ENCODE peak calls at places on chromosomes 12 and 14, in six cellular contexts. Z is CD8-positive, alpha-beta T cell; Y is transverse colon; W is A549; M is astrocyte of the cerebellum; U is AG04449. T is an unnamed sample.

GRCh38 chr12:121404734-121405133 is 4.8 kb downstream of the RNF34 start:
- DNase-seq in Z (no peak), Y (no peak), W (no peak), M (no peak), U (no peak), T (no peak)

GRCh38 chr12:24742378-24742777 is 206.5 kb downstream of the BCAT1 start:
- DNase-seq in Z (no peak), Y (peak), W (no peak), M (no peak), U (no peak), T (no peak)

GRCh38 chr14:98184467-98184866 is 1087.5 kb downstream of the BCL11B start:
- DNase-seq in Z (no peak), Y (no peak), W (no peak), M (no peak), U (no peak), T (no peak)

GRCh38 chr12:72288911-72289310 is 16.7 kb downstream of the TRHDE start:
- DNase-seq in Z (no peak), Y (no peak), W (no peak), M (no peak), U (no peak), T (no peak)

GRCh38 chr12:71456316-71456715 is 16.7 kb downstream of the LGR5 start:
- DNase-seq in Z (no peak), Y (no peak), W (no peak), M (no peak), U (no peak), T (no peak)

GRCh38 chr14:96098309-96098998 is 59.3 kb downstream of the C14orf132 start:
- DNase-seq in Z (no peak), Y (no peak), W (peak), M (peak), U (no peak), T (peak)

GRCh38 chr12:47082963-47083621 is 3.3 kb upstream of the AMIGO2 start:
- DNase-seq in Z (no peak), Y (no peak), W (peak), M (peak), U (peak), T (peak)

GRCh38 chr14:63893701-63894458 is 41.1 kb downstream of the SYNE2 start:
- DNase-seq in Z (no peak), Y (peak), W (peak), M (peak), U (peak), T (peak)

GRCh38 chr14:105416671-105417070 is 3.0 kb upstream of the MTA1 start:
- DNase-seq in Z (no peak), Y (no peak), W (no peak), M (no peak), U (no peak), T (no peak)

GRCh38 chr14:105419055-105419304 is 647 bp upstream of the MTA1 start:
- DNase-seq in Z (no peak), Y (no peak), W (no peak), M (no peak), U (no peak), T (no peak)

GRCh38 chr14:105420141-105420975 is 731 bp downstream of the MTA1 start:
- DNase-seq in Z (no peak), Y (no peak), W (no peak), M (no peak), U (no peak), T (no peak)

GRCh38 chr14:105419305-105420091 is at the start of gene MTA1:
- DNase-seq in Z (no peak), Y (peak), W (no peak), M (no peak), U (no peak), T (no peak)

GRCh38 chr14:105418269-105419054 is 1.2 kb upstream of the MTA1 start:
- DNase-seq in Z (no peak), Y (no peak), W (no peak), M (no peak), U (no peak), T (no peak)
- H3K4me3 ChIP-seq in Z (no peak), Y (no peak), W (peak), M (peak), U (no peak), T (peak)

DNA sequence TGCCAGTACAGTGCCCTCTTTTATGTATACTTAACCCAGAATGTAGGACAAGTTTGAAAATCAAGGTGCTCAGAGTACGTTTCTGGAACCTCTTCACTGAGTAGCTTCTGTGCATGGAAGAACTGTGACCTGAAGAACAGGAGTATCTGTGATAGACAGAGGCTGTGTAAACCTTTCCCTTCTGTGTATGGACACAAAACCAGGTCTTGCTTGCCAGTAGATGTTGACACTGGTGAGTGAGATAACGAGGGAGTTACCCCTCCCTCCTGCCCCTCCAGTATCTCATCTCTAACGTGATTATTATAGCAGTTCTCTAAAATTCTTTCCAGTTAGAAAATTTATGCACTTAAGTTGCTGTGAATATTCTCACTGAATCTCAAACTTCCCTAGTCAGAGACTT is 170.8 kb downstream of the RPL10L start:
- DNase-seq in Z (no peak), Y (no peak), W (no peak), M (no peak), U (no peak), T (no peak)
- TF ChIP-seq CTCF in Z (no peak), Y (no peak), W (no peak), M (no peak), U (no peak), T (no peak)

GRCh38 chr14:91987192-91987591 is 39.7 kb upstream of the FBLN5 start:
- DNase-seq in Z (no peak), Y (no peak), W (no peak), M (no peak), U (no peak), T (no peak)

GRCh38 chr14:91985008-91985407 is 37.5 kb upstream of the FBLN5 start:
- DNase-seq in Z (no peak), Y (no peak), W (no peak), M (no peak), U (peak), T (peak)

GRCh38 chr14:91980157-91980556 is 32.7 kb upstream of the FBLN5 start:
- DNase-seq in Z (no peak), Y (no peak), W (peak), M (peak), U (peak), T (peak)

GRCh38 chr14:91983571-91983970 is 36.1 kb upstream of the FBLN5 start:
- DNase-seq in Z (no peak), Y (no peak), W (no peak), M (no peak), U (no peak), T (no peak)

GRCh38 chr14:91985521-91986255 is 38.2 kb upstream of the FBLN5 start:
- DNase-seq in Z (no peak), Y (no peak), W (no peak), M (no peak), U (no peak), T (no peak)
- H3K4me3 ChIP-seq in Z (no peak), Y (no peak), W (no peak), M (no peak), U (no peak), T (no peak)

DNA sequence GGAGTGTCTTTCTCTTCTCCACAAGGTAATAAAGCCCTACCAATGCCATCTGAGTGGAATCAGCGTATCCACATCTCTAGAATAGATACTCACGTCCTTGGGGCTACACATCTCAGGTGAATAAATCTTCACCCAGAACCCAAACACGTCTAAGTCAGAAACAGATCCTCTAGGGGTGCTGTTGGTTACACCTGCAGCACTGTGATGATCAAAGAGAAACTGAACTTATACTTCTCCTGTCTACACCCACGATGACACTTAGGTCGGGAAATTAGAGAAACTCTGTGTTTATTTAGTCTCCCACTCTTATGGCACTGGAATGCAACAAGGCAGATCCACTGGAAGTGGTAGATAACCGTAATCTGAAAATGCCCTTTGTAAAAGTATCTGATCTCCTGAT is 46.2 kb downstream of the WIF1 start:
- DNase-seq in Z (no peak), Y (no peak), W (peak), M (no peak), U (no peak), T (no peak)
- TF ChIP-seq CTCF in Z (no peak), Y (no peak), W (no peak), M (no peak), U (no peak), T (no peak)

DNA sequence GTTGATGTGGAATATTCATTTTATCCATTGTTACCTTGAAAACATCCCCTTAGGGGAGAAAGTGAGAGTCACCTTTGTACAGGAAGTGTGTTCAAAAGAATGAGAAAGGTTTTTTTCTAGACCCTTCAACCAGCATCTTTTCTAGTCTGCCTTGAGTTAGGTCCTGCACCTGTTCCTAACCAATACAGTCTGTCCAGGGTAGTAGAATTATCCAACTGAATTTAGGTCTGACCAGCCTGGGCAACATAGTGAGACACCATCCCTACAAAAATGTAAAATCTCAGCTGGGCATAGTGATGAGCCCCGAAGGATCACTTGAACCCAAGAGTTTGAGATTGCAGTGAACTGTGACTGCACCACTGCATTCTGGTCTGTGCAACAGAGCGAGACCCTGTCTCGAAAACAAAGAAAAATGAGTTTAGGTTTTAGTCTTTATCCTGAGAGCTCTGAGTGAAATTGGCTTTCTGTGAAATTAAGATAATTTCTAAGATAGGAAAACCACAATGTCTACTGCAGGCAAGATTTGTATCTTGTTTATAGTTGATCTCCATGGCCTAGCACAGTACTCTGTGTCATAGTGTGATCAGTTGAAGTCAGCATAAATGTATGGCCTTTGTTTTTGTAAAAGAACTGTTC is 25.2 kb downstream of the ARHGAP5 start:
- DNase-seq in Z (no peak), Y (no peak), W (no peak), M (no peak), U (no peak), T (no peak)
- H3K4me3 ChIP-seq in Z (no peak), Y (no peak), W (no peak), M (no peak), U (no peak), T (no peak)

DNA sequence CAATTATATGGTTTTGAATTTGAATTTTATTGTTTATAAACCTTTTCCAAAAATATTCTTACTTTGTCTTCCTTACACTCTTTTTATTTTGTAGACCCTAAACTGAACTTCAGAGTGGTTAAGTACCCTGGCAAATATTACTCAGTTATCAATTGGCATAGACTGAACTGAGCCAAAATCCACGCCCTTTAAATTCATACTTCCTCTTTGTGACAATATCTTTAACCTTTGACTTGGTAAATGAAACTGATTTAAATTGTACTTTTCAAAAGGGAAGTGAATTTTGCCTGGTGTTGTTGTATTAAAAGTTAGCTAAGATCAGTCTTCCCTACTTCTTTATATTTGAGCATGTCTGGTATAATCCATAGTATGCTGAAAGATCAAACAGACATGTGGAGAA is 184.3 kb upstream of the USP15 start:
- DNase-seq in Z (no peak), Y (no peak), W (no peak), M (no peak), U (no peak), T (no peak)
- TF ChIP-seq CTCF in Z (no peak), Y (no peak), W (no peak), M (no peak), U (no peak), T (no peak)

GRCh38 chr14:50020799-50021198 is 95.6 kb downstream of the VCPKMT start:
- DNase-seq in Z (no peak), Y (no peak), W (no peak), M (no peak), U (no peak), T (no peak)

GRCh38 chr14:50023671-50024490 is 92.5 kb downstream of the VCPKMT start:
- DNase-seq in Z (no peak), Y (no peak), W (peak), M (peak), U (no peak), T (no peak)

GRCh38 chr14:50022661-50023060 is 93.7 kb downstream of the VCPKMT start:
- DNase-seq in Z (no peak), Y (no peak), W (no peak), M (no peak), U (no peak), T (no peak)

GRCh38 chr14:50020184-50020583 is 96.2 kb downstream of the VCPKMT start:
- DNase-seq in Z (no peak), Y (no peak), W (no peak), M (no peak), U (no peak), T (no peak)

GRCh38 chr14:50021261-50021660 is 95.1 kb downstream of the VCPKMT start:
- DNase-seq in Z (no peak), Y (no peak), W (no peak), M (no peak), U (no peak), T (no peak)
- H3K4me3 ChIP-seq in Z (no peak), Y (no peak), W (no peak), M (no peak), U (no peak), T (no peak)

DNA sequence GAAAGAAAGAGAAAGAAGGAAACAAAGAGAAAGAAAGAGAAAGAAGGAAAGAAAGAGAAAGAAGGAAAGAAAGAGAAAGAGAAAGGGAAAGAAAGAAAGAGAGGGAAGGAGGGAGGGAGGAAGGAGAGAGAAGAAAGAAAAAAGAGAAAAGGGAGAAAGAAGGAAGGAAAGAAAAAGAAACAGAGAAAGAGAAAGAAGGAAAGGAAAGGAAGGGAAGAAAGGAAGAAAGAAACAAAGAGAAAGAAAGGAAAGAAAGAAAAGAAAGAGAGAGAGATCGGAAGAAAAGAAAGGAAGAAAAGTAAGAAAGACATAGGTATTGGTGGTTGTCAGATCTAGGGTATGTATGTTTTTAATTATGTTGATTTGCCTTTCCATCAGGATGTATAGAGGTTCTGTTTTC is 342.3 kb downstream of the FOXG1 start:
- DNase-seq in Z (no peak), Y (no peak), W (no peak), M (no peak), U (no peak), T (no peak)
- TF ChIP-seq CTCF in Z (no peak), Y (no peak), W (no peak), M (no peak), U (no peak), T (no peak)

DNA sequence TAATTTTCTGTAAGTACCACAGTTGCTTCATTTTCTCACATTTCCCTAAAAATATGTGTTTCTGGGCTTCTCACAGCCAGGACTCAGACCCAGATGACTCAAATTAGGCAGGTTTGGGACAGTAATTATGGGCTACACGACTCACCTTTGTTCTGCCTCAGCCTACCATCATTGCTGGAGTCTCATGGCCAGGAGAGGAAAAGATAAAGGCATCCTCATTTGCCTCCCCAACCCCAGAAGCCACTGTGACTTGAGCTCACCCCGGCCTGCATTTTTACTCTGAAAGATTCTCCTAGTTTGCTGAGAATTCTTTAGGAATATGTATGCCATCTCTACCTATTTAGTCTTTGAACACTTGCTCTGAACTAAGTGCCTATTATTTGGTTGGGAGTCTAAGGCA is 207.8 kb downstream of the PAWR start:
- DNase-seq in Z (no peak), Y (no peak), W (no peak), M (no peak), U (no peak), T (no peak)
- H3K4me3 ChIP-seq in Z (no peak), Y (no peak), W (no peak), M (no peak), U (no peak), T (no peak)

T was measured in AG04450.